ENCODE peak calls at places on chromosomes 16 and 17, in seven cellular contexts. B is MV-4-11; U is NCI-H1105 treated with DMSO at 0.1 percent for 48 hours; F is skeletal muscle cell; D is stimulated activated CD8-positive, alpha-beta memory T cell treated with anti-CD3 and anti-CD28 coated beads, Interleukin-12 subunit alpha, Interleukin-12 subunit beta, amount 100 ng/mL, for 4 hours; X is cerebellum; I is tibial artery. G is an unnamed sample.

GRCh38 chr16:1183235-1183907 is 30.5 kb downstream of the CACNA1H start:
- DNase-seq in D (no peak), U (no peak), X (peak; percentile 44), B (no peak), I (peak; percentile 91), F (no peak), G (no peak)

GRCh38 chr17:37047631-37048104 is 98.9 kb downstream of the AATF start:
- DNase-seq in F (peak; percentile 66), I (peak; percentile 81), U (peak; percentile 74), X (peak; percentile 82), D (peak; percentile 60), B (peak; percentile 79), G (peak; percentile 87)

GRCh38 chr17:36743130-36743529 is 141.7 kb downstream of the MRM1 start:
- DNase-seq in X (no peak), D (no peak), B (no peak), I (no peak), U (no peak), F (no peak), G (no peak)

GRCh38 chr17:1455291-1455747 is 713 bp downstream of the CRK start:
- DNase-seq in U (peak; percentile 7), B (peak; percentile 49), I (peak; percentile 86), D (no peak), X (peak; percentile 31), F (no peak), G (no peak)

GRCh38 chr17:44209786-44210341 is 9.6 kb downstream of the UBTF start:
- DNase-seq in I (no peak), U (no peak), D (no peak), X (no peak), B (peak; percentile 12), F (no peak), G (no peak)

GRCh38 chr16:50861926-50862325 is 120.0 kb downstream of the CYLD start:
- DNase-seq in B (peak; percentile 2), I (no peak), D (no peak), U (no peak), X (no peak), F (peak; percentile 14), G (no peak)

GRCh38 chr17:19978206-19978802 is 676 bp upstream of the AKAP10 start:
- DNase-seq in I (no peak), D (no peak), F (no peak), B (peak; percentile 90), X (peak; percentile 13), U (no peak), G (no peak)

GRCh38 chr16:4724661-4725270 is 9.3 kb downstream of the ANKS3 start:
- DNase-seq in D (no peak), U (no peak), F (no peak), B (no peak), I (no peak), X (no peak), G (no peak)

GRCh38 chr16:83652898-83653297 is 154.9 kb upstream of the HSBP1 start:
- DNase-seq in X (no peak), B (peak; percentile 67), U (no peak), I (no peak), F (peak; percentile 41), D (no peak), G (no peak)

GRCh38 chr17:1562178-1562643 is 381 bp downstream of the PITPNA start:
- DNase-seq in D (no peak), X (no peak), I (no peak), B (no peak), U (no peak), F (no peak), G (no peak)

GRCh38 chr17:44952946-44953475 is 5.4 kb upstream of the KIF18B start:
- DNase-seq in X (no peak), B (no peak), U (no peak), F (no peak), D (no peak), I (peak; percentile 24), G (no peak)

GRCh38 chr17:75067856-75068255 is 19.9 kb upstream of the SLC16A5 start:
- DNase-seq in X (no peak), D (no peak), B (peak; percentile 62), F (no peak), I (no peak), U (no peak), G (no peak)

GRCh38 chr17:17605747-17606083 is 14.2 kb upstream of the PEMT start:
- DNase-seq in X (no peak), U (no peak), F (no peak), D (no peak), B (peak; percentile 41), I (no peak), G (no peak)

GRCh38 chr17:39927928-39928867 is 666 bp downstream of the LRRC3C start:
- DNase-seq in U (no peak), F (no peak), X (peak; percentile 30), B (no peak), D (no peak), I (peak; percentile 82), G (no peak)

GRCh38 chr16:14146445-14146844 is 75.3 kb downstream of the MRTFB start:
- DNase-seq in I (no peak), U (no peak), X (no peak), D (no peak), F (no peak), B (no peak), G (no peak)

GRCh38 chr16:57924514-57924913 is 46.4 kb downstream of the CNGB1 start:
- DNase-seq in B (no peak), I (no peak), U (no peak), D (no peak), X (no peak), F (no peak), G (no peak)

GRCh38 chr17:71472809-71473789 is 647.7 kb upstream of the SOX9 start:
- DNase-seq in X (peak; percentile 1), B (peak; percentile 11), I (no peak), D (no peak), U (peak; percentile 32), F (peak; percentile 24), G (peak; percentile 62)

GRCh38 chr17:71709271-71709670 is 411.5 kb upstream of the SOX9 start:
- DNase-seq in X (no peak), D (no peak), F (peak; percentile 12), B (no peak), U (no peak), I (no peak), G (no peak)

GRCh38 chr16:6528217-6528616 is 804.4 kb upstream of the RBFOX1 start:
- DNase-seq in U (no peak), B (no peak), I (no peak), X (no peak), F (no peak), D (no peak), G (no peak)

GRCh38 chr17:82815790-82816305 is 24.0 kb downstream of the ZNF750 start:
- DNase-seq in I (no peak), B (no peak), D (no peak), X (no peak), U (no peak), F (no peak), G (no peak)

GRCh38 chr16:55929184-55929583 is 54.0 kb upstream of the CES5A start:
- DNase-seq in B (no peak), F (no peak), X (no peak), U (no peak), I (no peak), D (no peak), G (no peak)

GRCh38 chr16:81500833-81501521 is 56.4 kb downstream of the CMIP start:
- DNase-seq in I (peak; percentile 81), B (peak; percentile 39), F (peak; percentile 12), U (no peak), D (no peak), X (no peak), G (no peak)

GRCh38 chr17:2562162-2562858 is 31.1 kb upstream of the PAFAH1B1 start:
- DNase-seq in B (no peak), D (no peak), F (no peak), U (no peak), X (no peak), I (no peak), G (no peak)

GRCh38 chr16:938136-938535 is 32.6 kb downstream of the LMF1 start:
- DNase-seq in I (no peak), F (no peak), U (no peak), X (no peak), B (no peak), D (no peak), G (no peak)

GRCh38 chr16:49674255-49674980 is 181.5 kb downstream of the ZNF423 start:
- DNase-seq in I (no peak), F (peak; percentile 16), U (no peak), X (no peak), B (no peak), D (no peak), G (no peak)

GRCh38 chr17:79630120-79630519 is 19.3 kb upstream of the RBFOX3 start:
- DNase-seq in U (no peak), B (no peak), D (no peak), X (no peak), F (no peak), I (peak; percentile 61), G (no peak)

GRCh38 chr17:65742433-65743312 is 181.2 kb upstream of the AXIN2 start:
- DNase-seq in I (no peak), B (no peak), D (no peak), U (no peak), X (no peak), F (peak; percentile 75), G (no peak)

GRCh38 chr16:51542856-51543510 is 391.9 kb upstream of the SALL1 start:
- DNase-seq in U (no peak), B (no peak), D (no peak), F (no peak), X (no peak), I (no peak), G (peak; percentile 71)

GRCh38 chr16:68313116-68313515 is 2.3 kb downstream of the PRMT7 start:
- DNase-seq in U (no peak), D (no peak), X (no peak), I (no peak), F (no peak), B (no peak), G (no peak)

GRCh38 chr17:5711344-5711743 is 127.0 kb upstream of the NLRP1 start:
- DNase-seq in X (no peak), U (no peak), B (no peak), F (no peak), I (no peak), D (no peak), G (no peak)

GRCh38 chr17:9729034-9729650 is 62.2 kb downstream of the DHRS7C start:
- DNase-seq in X (peak; percentile 66), I (no peak), F (peak; percentile 1), U (peak; percentile 53), B (peak; percentile 11), D (no peak), G (peak; percentile 16)

GRCh38 chr17:45668316-45668715 is 115.8 kb upstream of the CRHR1 start:
- DNase-seq in I (peak; percentile 20), B (no peak), U (no peak), D (no peak), X (no peak), F (no peak), G (no peak)

GRCh38 chr17:70687421-70687820 is 518.1 kb downstream of the KCNJ2 start:
- DNase-seq in U (no peak), B (no peak), D (no peak), X (no peak), F (no peak), I (no peak), G (no peak)

GRCh38 chr17:55639096-55639495 is 83.6 kb downstream of the TMEM100 start:
- DNase-seq in X (no peak), B (no peak), U (no peak), I (no peak), F (no peak), D (no peak), G (no peak)

GRCh38 chr17:80455784-80456183 is 20.6 kb downstream of the NPTX1 start:
- DNase-seq in B (peak; percentile 19), X (no peak), U (no peak), D (no peak), F (no peak), I (no peak), G (no peak)

GRCh38 chr17:6755731-6756184 is at the start of gene XAF1:
- DNase-seq in X (no peak), D (peak; percentile 32), B (peak; percentile 67), I (no peak), U (no peak), F (peak; percentile 6), G (no peak)

GRCh38 chr17:68759343-68760140 is 158.4 kb upstream of the FAM20A start:
- DNase-seq in B (peak; percentile 89), D (no peak), U (peak; percentile 75), F (no peak), I (peak; percentile 92), X (peak; percentile 37), G (peak; percentile 95)

GRCh38 chr17:68698761-68699160 is 97.6 kb upstream of the FAM20A start:
- DNase-seq in I (no peak), U (no peak), X (no peak), B (peak; percentile 91), D (no peak), F (no peak), G (no peak)